ENCODE peak calls at places on chromosomes 11 and 22, in four cellular contexts. B is CD8-positive, alpha-beta memory T cell; T is mucosa of descending colon; W is nephron progenitor cell. Q is an unnamed sample.

GRCh38 chr22:19138217-19139000 is 6.0 kb downstream of the ESS2 start:
- DNase-seq in B (no peak), T (no peak), W (no peak), Q (no peak)

GRCh38 chr11:4539603-4540219 is 5.3 kb upstream of the OR52M1 start:
- DNase-seq in B (peak; percentile 18), T (peak; percentile 50), W (peak; percentile 69), Q (peak; percentile 52)

GRCh38 chr11:1149545-1149944 is 8.2 kb upstream of the MUC5AC start:
- DNase-seq in B (no peak), T (no peak), W (no peak), Q (no peak)

GRCh38 chr22:47198801-47199251 is 436.4 kb downstream of the TBC1D22A start:
- DNase-seq in B (no peak), T (no peak), W (no peak), Q (no peak)

GRCh38 chr22:17916226-17916889 is 108.0 kb downstream of the MICAL3 start:
- DNase-seq in B (no peak), T (no peak), W (no peak), Q (no peak)

GRCh38 chr22:39941661-39942060 is 18.5 kb upstream of the TMA7B start:
- DNase-seq in B (no peak), T (no peak), W (no peak), Q (no peak)

GRCh38 chr11:91394073-91394717 is 830.4 kb upstream of the FAT3 start:
- DNase-seq in B (no peak), T (no peak), W (no peak), Q (peak; percentile 4)

GRCh38 chr11:69704508-69705245 is 855 bp upstream of the FGF19 start:
- DNase-seq in B (no peak), T (peak; percentile 45), W (peak; percentile 80), Q (no peak)

GRCh38 chr11:69878144-69878883 is 59.1 kb upstream of the FGF3 start:
- DNase-seq in B (no peak), T (peak; percentile 6), W (no peak), Q (no peak)

GRCh38 chr11:35144103-35144741 is 5.3 kb downstream of the CD44 start:
- DNase-seq in B (peak; percentile 76), T (peak; percentile 45), W (no peak), Q (no peak)

GRCh38 chr11:67120881-67121710 is 2.0 kb downstream of the KDM2A start:
- DNase-seq in B (no peak), T (no peak), W (no peak), Q (peak; percentile 26)

GRCh38 chr11:132367293-132367692 is 996.9 kb downstream of the NTM start:
- DNase-seq in B (no peak), T (no peak), W (no peak), Q (no peak)

GRCh38 chr22:49499433-49500075 is 328.1 kb downstream of the BRD1 start:
- DNase-seq in B (no peak), T (no peak), W (no peak), Q (no peak)

Q was measured in body of pancreas.